ENCODE peak calls at places on chromosomes 12 and 14, in ten cellular contexts. J is IMR-90, Z is Karpas-422, L is SK-N-MC, R is NCI-H82, G is T-helper 1 cell, W is NCI-H2081, M is NCI-H510A treated with DMSO at 0.1 percent for 48 hours, O is NCI-H1436, N is GM06990. D is an unnamed sample.
A peak's percentile ranks its signal among the peaks of the same experiment; 100 is the strongest.

GRCh38 chr12:121295746-121296617 is 527 bp downstream of the CAMKK2 start:
- DNase-seq in J (no peak), Z (peak; percentile 60), L (no peak), R (peak; percentile 59), G (no peak), W (peak; percentile 41), M (no peak), O (no peak), N (no peak), D (peak; percentile 40)

GRCh38 chr14:34539407-34540180 is at the start of gene EAPP:
- DNase-seq in J (peak; percentile 97), Z (peak; percentile 99), L (peak; percentile 62), R (no peak), G (peak; percentile 91), W (no peak), M (no peak), O (no peak), N (peak; percentile 95), D (peak; percentile 91)

GRCh38 chr12:14993537-14994266 is 20.9 kb downstream of the PDE6H start:
- DNase-seq in J (peak; percentile 68), Z (no peak), L (no peak), R (no peak), G (no peak), W (no peak), M (no peak), O (no peak), N (no peak), D (no peak)

GRCh38 chr14:67240168-67240932 is 885 bp upstream of the PALS1 start:
- DNase-seq in J (peak; percentile 11), Z (peak; percentile 65), L (no peak), R (peak; percentile 33), G (peak; percentile 16), W (peak; percentile 26), M (peak; percentile 60), O (peak; percentile 2), N (no peak), D (no peak)

GRCh38 chr14:78131201-78131600 is 39.0 kb upstream of the NRXN3 start:
- DNase-seq in J (no peak), Z (no peak), L (no peak), R (no peak), G (no peak), W (no peak), M (no peak), O (no peak), N (no peak), D (no peak)

GRCh38 chr12:89370850-89371249 is 18.5 kb upstream of the DUSP6 start:
- DNase-seq in J (peak; percentile 82), Z (no peak), L (no peak), R (peak; percentile 27), G (no peak), W (no peak), M (no peak), O (no peak), N (no peak), D (no peak)

GRCh38 chr14:89702151-89702936 is 252.2 kb downstream of the EFCAB11 start:
- DNase-seq in J (peak; percentile 67), Z (no peak), L (no peak), R (peak; percentile 34), G (no peak), W (no peak), M (peak; percentile 82), O (no peak), N (no peak), D (no peak)

GRCh38 chr12:49347307-49348237 is 884 bp downstream of the DNAJC22 start:
- DNase-seq in J (peak; percentile 89), Z (peak; percentile 87), L (no peak), R (peak; percentile 83), G (peak; percentile 70), W (peak; percentile 78), M (peak; percentile 83), O (peak; percentile 59), N (peak; percentile 72), D (peak; percentile 82)

GRCh38 chr14:90523544-90523943 is 126.7 kb downstream of the CALM1 start:
- DNase-seq in J (peak; percentile 45), Z (no peak), L (no peak), R (no peak), G (no peak), W (no peak), M (no peak), O (no peak), N (no peak), D (no peak)

GRCh38 chr12:68733661-68734071 is 12.3 kb upstream of the SLC35E3 start:
- DNase-seq in J (peak; percentile 85), Z (no peak), L (no peak), R (no peak), G (no peak), W (no peak), M (no peak), O (no peak), N (no peak), D (no peak)

GRCh38 chr12:645563-646071 is 17.6 kb downstream of the NINJ2 start:
- DNase-seq in J (peak; percentile 62), Z (no peak), L (no peak), R (no peak), G (no peak), W (no peak), M (no peak), O (no peak), N (no peak), D (no peak)

GRCh38 chr12:27542628-27543027 is 18.6 kb downstream of the PPFIBP1 start:
- DNase-seq in J (peak; percentile 97), Z (no peak), L (no peak), R (no peak), G (no peak), W (no peak), M (no peak), O (no peak), N (no peak), D (no peak)

GRCh38 chr14:89255012-89255411 is 162.0 kb downstream of the FOXN3 start:
- DNase-seq in J (no peak), Z (no peak), L (no peak), R (no peak), G (no peak), W (no peak), M (no peak), O (no peak), N (no peak), D (no peak)

GRCh38 chr14:106044949-106045596 is 518.7 kb downstream of the TMEM121 start:
- DNase-seq in J (no peak), Z (peak; percentile 77), L (peak; percentile 10), R (peak; percentile 58), G (peak; percentile 64), W (no peak), M (no peak), O (peak; percentile 27), N (no peak), D (peak; percentile 94)

GRCh38 chr14:65412881-65413738 is 580 bp downstream of the FUT8 start:
- DNase-seq in J (peak; percentile 73), Z (peak; percentile 92), L (no peak), R (peak; percentile 86), G (peak; percentile 12), W (peak; percentile 84), M (peak; percentile 40), O (peak; percentile 74), N (no peak), D (peak; percentile 64)

GRCh38 chr14:23284654-23285529 is 1.0 kb downstream of the HOMEZ start:
- DNase-seq in J (peak; percentile 12), Z (peak; percentile 69), L (no peak), R (no peak), G (no peak), W (peak; percentile 26), M (no peak), O (no peak), N (no peak), D (peak; percentile 53)

GRCh38 chr14:29529418-29529817 is 398.2 kb downstream of the PRKD1 start:
- DNase-seq in J (peak; percentile 13), Z (no peak), L (no peak), R (peak; percentile 51), G (no peak), W (peak; percentile 45), M (no peak), O (peak; percentile 29), N (no peak), D (peak; percentile 17)

GRCh38 chr12:38515912-38516311 is 199.3 kb downstream of the ALG10B start:
- DNase-seq in J (no peak), Z (no peak), L (no peak), R (no peak), G (no peak), W (no peak), M (no peak), O (no peak), N (no peak), D (no peak)

GRCh38 chr12:88411689-88412088 is 168.6 kb downstream of the KITLG start:
- DNase-seq in J (no peak), Z (no peak), L (no peak), R (no peak), G (no peak), W (no peak), M (no peak), O (no peak), N (no peak), D (no peak)

GRCh38 chr14:41925409-41925808 is 318.7 kb downstream of the LRFN5 start:
- DNase-seq in J (peak; percentile 1), Z (peak; percentile 89), L (peak; percentile 16), R (peak; percentile 79), G (no peak), W (peak; percentile 50), M (peak; percentile 32), O (peak; percentile 12), N (no peak), D (no peak)

GRCh38 chr12:110688446-110689001 is 391 bp downstream of the HVCN1 start:
- DNase-seq in J (no peak), Z (no peak), L (no peak), R (no peak), G (no peak), W (no peak), M (no peak), O (no peak), N (no peak), D (no peak)

GRCh38 chr14:38098074-38098846 is 109.4 kb upstream of the SSTR1 start:
- DNase-seq in J (peak; percentile 95), Z (no peak), L (no peak), R (no peak), G (no peak), W (no peak), M (no peak), O (no peak), N (no peak), D (no peak)

GRCh38 chr14:58844544-58844943 is 206.8 kb downstream of the DACT1 start:
- DNase-seq in J (no peak), Z (no peak), L (no peak), R (no peak), G (no peak), W (no peak), M (peak; percentile 75), O (no peak), N (no peak), D (no peak)

GRCh38 chr12:56487448-56488040 is 417 bp downstream of the GLS2 start:
- DNase-seq in J (no peak), Z (no peak), L (no peak), R (peak; percentile 70), G (no peak), W (peak; percentile 72), M (peak; percentile 47), O (peak; percentile 17), N (peak; percentile 47), D (no peak)

GRCh38 chr12:59078027-59078426 is 157.7 kb upstream of the LRIG3 start:
- DNase-seq in J (no peak), Z (no peak), L (no peak), R (no peak), G (no peak), W (no peak), M (no peak), O (no peak), N (no peak), D (no peak)

GRCh38 chr12:124326899-124327298 is 32.0 kb downstream of the RFLNA start:
- DNase-seq in J (no peak), Z (no peak), L (no peak), R (peak; percentile 34), G (no peak), W (no peak), M (no peak), O (no peak), N (no peak), D (no peak)

GRCh38 chr14:105398726-105399440 is 545 bp downstream of the TEX22 start:
- DNase-seq in J (peak; percentile 11), Z (peak; percentile 93), L (no peak), R (peak; percentile 76), G (no peak), W (peak; percentile 78), M (no peak), O (peak; percentile 63), N (no peak), D (peak; percentile 71)

GRCh38 chr12:10101042-10101579 is 2.3 kb upstream of the CLEC1A start:
- DNase-seq in J (peak; percentile 18), Z (no peak), L (peak; percentile 71), R (no peak), G (no peak), W (no peak), M (no peak), O (no peak), N (no peak), D (no peak)

D was measured in NAMALWA.